ENCODE peak calls at places on chromosome 14, in five cellular contexts. M is GM12878; L is stimulated activated naive CD8-positive, alpha-beta T cell treated with anti-CD3 and anti-CD28 coated beads, Interleukin-15, Interleukin-2, amounts not matched to agents 100 U/mL and 50 U/mL, for 24 hours; F is iPS-NIHi11; Q is nephron progenitor cell. W is an unnamed sample.

GRCh38 chr14:24032727-24033418 is 18.9 kb upstream of the CARMIL3 start:
- DNase-seq in M (no peak), L (no peak), F (no peak), Q (no peak), W (no peak)

GRCh38 chr14:64937821-64938193 is 4.7 kb downstream of the GPX2 start:
- DNase-seq in M (no peak), L (no peak), F (no peak), Q (no peak), W (no peak)

GRCh38 chr14:96309128-96309906 is 53.3 kb downstream of the BDKRB1 start:
- DNase-seq in M (no peak), L (no peak), F (no peak), Q (no peak), W (no peak)

GRCh38 chr14:36660736-36661505 is 739 bp upstream of the PAX9 start:
- DNase-seq in M (no peak), L (no peak), F (no peak), Q (peak; percentile 31), W (no peak)

GRCh38 chr14:96592591-96593388 is 90.6 kb downstream of the PAPOLA start:
- DNase-seq in M (no peak), L (peak; percentile 74), F (peak; percentile 94), Q (peak; percentile 67), W (no peak)

GRCh38 chr14:104299993-104300761 is 161.8 kb downstream of the KIF26A start:
- DNase-seq in M (no peak), L (no peak), F (no peak), Q (no peak), W (no peak)

GRCh38 chr14:44778562-44778961 is 183.2 kb downstream of the KLHL28 start:
- DNase-seq in M (no peak), L (no peak), F (peak; percentile 18), Q (no peak), W (no peak)

GRCh38 chr14:98798099-98798498 is 473.9 kb downstream of the BCL11B start:
- DNase-seq in M (no peak), L (no peak), F (no peak), Q (peak; percentile 26), W (no peak)

W was measured in ecto neural progenitor cell.